ENCODE peak calls at places on chromosomes 16 and 17, in nine cellular contexts. Z is H9, V is kidney epithelial cell, F is A549, I is heart left ventricle, S is tibial artery, J is suprapubic skin, R is natural killer cell, K is upper lobe of right lung. Y is an unnamed sample.

GRCh38 chr17:9256361-9256943 is 235.1 kb downstream of the NTN1 start:
- DNase-seq in Z (no peak), V (no peak), F (no peak), I (no peak), S (no peak), J (no peak), R (no peak), K (no peak), Y (no peak)

GRCh38 chr17:15231851-15232516 is 33.1 kb downstream of the PMP22 start:
- DNase-seq in Z (no peak), V (no peak), F (no peak), I (no peak), S (no peak), J (no peak), R (no peak), K (no peak), Y (no peak)

GRCh38 chr17:72249441-72249840 is 128.6 kb downstream of the SOX9 start:
- DNase-seq in Z (no peak), V (no peak), F (no peak), I (no peak), S (no peak), J (no peak), R (no peak), K (no peak), Y (no peak)

GRCh38 chr17:77489239-77489897 is 348.6 kb downstream of the SEC14L1 start:
- DNase-seq in Z (no peak), V (no peak), F (no peak), I (peak; percentile 49), S (no peak), J (no peak), R (no peak), K (peak; percentile 57), Y (no peak)

GRCh38 chr17:64499805-64500486 is 3.1 kb upstream of the POLG2 start:
- DNase-seq in Z (no peak), V (no peak), F (no peak), I (no peak), S (no peak), J (no peak), R (no peak), K (no peak), Y (no peak)

GRCh38 chr17:2068589-2069051 is 13.7 kb downstream of the HIC1 start:
- DNase-seq in Z (no peak), V (peak; percentile 61), F (no peak), I (no peak), S (no peak), J (no peak), R (no peak), K (no peak), Y (no peak)

GRCh38 chr16:30600215-30600614 is 10.0 kb downstream of the ZNF689 start:
- DNase-seq in Z (no peak), V (no peak), F (no peak), I (no peak), S (no peak), J (no peak), R (no peak), K (no peak), Y (no peak)

GRCh38 chr16:30142672-30143346 is 19.8 kb upstream of the MAPK3 start:
- DNase-seq in Z (peak; percentile 30), V (no peak), F (no peak), I (no peak), S (no peak), J (no peak), R (no peak), K (no peak), Y (no peak)

GRCh38 chr17:550776-551175 is 163.9 kb downstream of the VPS53 start:
- DNase-seq in Z (no peak), V (peak; percentile 65), F (no peak), I (no peak), S (no peak), J (no peak), R (no peak), K (no peak), Y (no peak)

GRCh38 chr17:19992803-19993713 is 15.4 kb upstream of the AKAP10 start:
- DNase-seq in Z (peak; percentile 98), V (peak; percentile 70), F (peak; percentile 77), I (peak; percentile 91), S (peak; percentile 91), J (peak; percentile 92), R (peak; percentile 63), K (peak; percentile 94), Y (peak; percentile 47)

GRCh38 chr16:15913046-15913698 is 24.8 kb upstream of the CEP20 start:
- DNase-seq in Z (no peak), V (no peak), F (no peak), I (no peak), S (no peak), J (no peak), R (no peak), K (peak; percentile 38), Y (no peak)

GRCh38 chr16:85656351-85657266 is 32.1 kb downstream of the GINS2 start:
- DNase-seq in Z (no peak), V (no peak), F (no peak), I (peak; percentile 48), S (no peak), J (no peak), R (no peak), K (no peak), Y (no peak)

GRCh38 chr17:561118-561517 is 153.5 kb downstream of the VPS53 start:
- DNase-seq in Z (no peak), V (no peak), F (no peak), I (no peak), S (no peak), J (no peak), R (no peak), K (no peak), Y (no peak)

GRCh38 chr17:7241047-7241733 is 1.1 kb downstream of the GABARAP start:
- DNase-seq in Z (no peak), V (no peak), F (no peak), I (no peak), S (no peak), J (no peak), R (no peak), K (no peak), Y (no peak)

GRCh38 chr16:84295203-84295850 is 649 bp downstream of the WFDC1 start:
- DNase-seq in Z (no peak), V (no peak), F (no peak), I (no peak), S (no peak), J (no peak), R (no peak), K (no peak), Y (no peak)

GRCh38 chr17:79298801-79299200 is 224.2 kb downstream of the ENGASE start:
- DNase-seq in Z (no peak), V (no peak), F (no peak), I (no peak), S (no peak), J (no peak), R (no peak), K (no peak), Y (no peak)
- TF ChIP-seq CTCF in Z (no peak), V (no peak), F (no peak), I (no peak), S (no peak), J (no peak), R (no peak), K (no peak), Y (no peak)

GRCh38 chr17:54781389-54781788 is 119.3 kb upstream of the TOM1L1 start:
- DNase-seq in Z (no peak), V (no peak), F (no peak), I (no peak), S (no peak), J (no peak), R (no peak), K (no peak), Y (no peak)

GRCh38 chr17:54780238-54780637 is 120.4 kb upstream of the TOM1L1 start:
- DNase-seq in Z (no peak), V (no peak), F (no peak), I (no peak), S (no peak), J (no peak), R (no peak), K (no peak), Y (no peak)

GRCh38 chr17:54784305-54784704 is 116.3 kb upstream of the TOM1L1 start:
- DNase-seq in Z (no peak), V (no peak), F (no peak), I (no peak), S (no peak), J (no peak), R (no peak), K (no peak), Y (no peak)

GRCh38 chr17:54785643-54786258 is 114.9 kb upstream of the TOM1L1 start:
- DNase-seq in Z (no peak), V (no peak), F (no peak), I (no peak), S (no peak), J (no peak), R (no peak), K (no peak), Y (no peak)
- TF ChIP-seq CTCF in Z (no peak), V (no peak), F (no peak), I (no peak), S (no peak), J (no peak), R (no peak), K (no peak), Y (no peak)

DNA sequence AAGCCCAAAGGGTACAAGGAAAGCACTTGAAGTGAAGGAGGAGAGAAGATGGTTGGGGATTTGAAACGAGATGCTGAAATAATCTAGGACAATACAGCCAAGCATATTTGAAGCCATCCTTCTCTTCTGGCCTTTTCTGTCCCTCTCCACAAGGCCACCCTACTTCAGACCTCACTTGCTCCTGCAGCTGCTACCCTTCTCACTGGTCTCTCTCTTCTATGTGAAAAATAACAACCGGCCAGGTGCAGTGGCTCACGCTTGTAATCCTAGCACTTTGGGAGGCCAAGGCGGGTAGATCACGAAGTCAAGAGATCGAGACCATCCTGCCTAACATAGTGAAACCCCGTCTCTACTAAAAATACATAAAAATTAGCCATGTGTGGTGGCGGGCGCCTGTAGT is 33.2 kb upstream of the HAPSTR1 start:
- DNase-seq in Z (no peak), V (no peak), F (no peak), I (no peak), S (no peak), J (no peak), R (no peak), K (no peak), Y (no peak)
- TF ChIP-seq CTCF in Z (no peak), V (no peak), F (no peak), I (no peak), S (no peak), J (no peak), R (no peak), K (no peak), Y (no peak)

DNA sequence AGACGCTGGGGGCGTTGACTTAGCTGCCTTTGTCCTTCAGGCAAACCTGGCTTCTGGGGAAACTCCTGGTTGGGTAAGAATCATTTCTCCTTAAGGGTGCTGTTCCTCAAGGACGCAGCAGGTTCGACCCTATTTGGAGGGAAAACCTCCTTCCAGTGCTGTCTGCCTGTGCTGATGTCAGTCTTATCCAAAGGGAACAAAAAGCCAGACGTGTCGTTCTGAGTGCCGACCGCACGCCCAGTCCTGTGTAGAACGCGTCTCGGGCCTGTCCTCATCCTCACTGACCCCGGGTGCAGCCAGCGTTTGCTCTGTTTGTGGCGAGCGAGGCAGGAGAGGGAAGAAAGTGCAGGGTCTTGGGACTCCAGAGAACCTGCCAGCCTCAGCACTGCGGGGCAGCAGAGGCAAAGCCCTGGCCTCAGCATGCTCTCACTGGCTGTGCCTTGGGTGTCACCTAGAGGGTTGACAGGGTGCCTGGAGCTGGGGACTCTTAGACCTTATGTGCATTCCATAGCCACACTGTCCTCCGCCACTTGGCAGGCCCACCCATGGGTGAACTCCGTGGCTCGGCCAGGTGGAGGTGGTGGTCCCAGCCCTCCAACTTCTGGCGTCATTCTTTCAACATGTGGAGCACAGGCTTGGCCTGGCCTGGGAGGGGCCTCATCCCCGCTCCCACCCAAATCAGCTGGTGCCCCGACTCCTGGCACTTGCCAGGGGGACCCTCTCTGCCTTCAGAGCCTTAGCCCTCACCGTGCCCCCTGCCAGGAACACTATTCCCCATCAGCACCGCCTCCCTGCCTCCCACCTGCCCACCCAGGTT is 6.0 kb downstream of the SNN start:
- DNase-seq in Z (no peak), V (no peak), F (no peak), I (peak; percentile 52), S (no peak), J (no peak), R (no peak), K (no peak), Y (no peak)
- TF ChIP-seq CTCF in Z (no peak), V (no peak), F (no peak), I (no peak), S (no peak), J (no peak), R (no peak), K (no peak), Y (no peak)

Y was measured in activated B cell treated with CpG ODN at 0.5 μM for 24 hours.